ENCODE peak calls at places on chromosomes 2 and 18, in ten cellular contexts. G, J, W, F, P, B, M, R, A and H are unnamed samples.

GRCh38 chr2:128487650-128488387 is 169.2 kb upstream of the HS6ST1 start:
- DNase-seq in R (no peak), P (no peak), M (no peak), J (no peak), B (no peak), F (no peak), A (no peak), G (no peak), W (no peak), H (no peak)

GRCh38 chr2:46283693-46284092 is 13.5 kb upstream of the EPAS1 start:
- DNase-seq in A (no peak), G (no peak), R (no peak), P (no peak), W (no peak), F (no peak), M (no peak), B (no peak), J (no peak), H (no peak)

GRCh38 chr2:133642831-133643230 is 74.6 kb upstream of the NCKAP5 start:
- DNase-seq in A (no peak), R (no peak), W (no peak), P (no peak), F (no peak), B (no peak), M (peak), G (no peak), J (no peak), H (peak)

GRCh38 chr2:191304939-191305875 is 60.0 kb downstream of the MYO1B start:
- DNase-seq in R (peak), W (no peak), J (no peak), M (peak), G (peak), P (no peak), A (peak), F (peak), B (peak), H (peak)

GRCh38 chr18:48454146-48454796 is 45.1 kb upstream of the ZBTB7C start:
- DNase-seq in M (no peak), P (no peak), F (no peak), J (no peak), W (no peak), R (no peak), A (no peak), G (no peak), B (no peak), H (no peak)

GRCh38 chr2:11237122-11237521 is 81.9 kb downstream of the SLC66A3 start:
- DNase-seq in M (no peak), R (no peak), G (no peak), W (no peak), B (no peak), A (no peak), P (no peak), F (no peak), J (no peak), H (no peak)

GRCh38 chr18:72808688-72809087 is 59.1 kb downstream of the NETO1 start:
- DNase-seq in B (peak), P (no peak), R (peak), F (no peak), A (peak), J (no peak), W (no peak), M (no peak), G (no peak), H (no peak)

GRCh38 chr2:75592028-75592427 is 31.3 kb upstream of the EVA1A start:
- DNase-seq in P (no peak), M (peak), F (no peak), R (no peak), B (no peak), G (peak), J (no peak), W (no peak), A (no peak), H (peak)

GRCh38 chr18:12309683-12310198 is 1.7 kb downstream of the TUBB6 start:
- DNase-seq in W (no peak), F (no peak), R (no peak), A (no peak), M (no peak), B (no peak), P (no peak), G (peak), J (no peak), H (no peak)

GRCh38 chr2:176096986-176097819 is 2.4 kb upstream of the HOXD12 start:
- DNase-seq in B (peak), P (peak), J (peak), A (peak), M (peak), R (peak), F (peak), G (peak), W (peak), H (peak)

GRCh38 chr18:3246636-3247242 is 862 bp upstream of the MYL12A start:
- DNase-seq in W (no peak), F (no peak), M (no peak), R (peak), J (peak), P (peak), G (no peak), A (peak), B (no peak), H (peak)

GRCh38 chr18:57737661-57738060 is 65.5 kb downstream of the ATP8B1 start:
- DNase-seq in P (no peak), F (peak), B (no peak), J (no peak), M (peak), A (peak), R (peak), G (peak), W (no peak), H (peak)

GRCh38 chr2:17901246-17901645 is 22.8 kb downstream of the KCNS3 start:
- DNase-seq in A (peak), P (no peak), F (peak), W (peak), B (no peak), G (no peak), M (no peak), J (no peak), R (peak), H (no peak)

GRCh38 chr2:96143848-96144480 is 1.3 kb downstream of the DUSP2 start:
- DNase-seq in R (no peak), G (no peak), A (peak), F (no peak), M (no peak), J (peak), B (no peak), W (no peak), P (peak), H (no peak)

GRCh38 chr2:51490576-51491234 is 458.8 kb upstream of the NRXN1 start:
- DNase-seq in G (no peak), M (no peak), B (no peak), R (no peak), J (no peak), P (no peak), A (no peak), W (peak), F (no peak), H (no peak)

GRCh38 chr18:2932247-2933181 is 80.4 kb downstream of the LPIN2 start:
- DNase-seq in W (no peak), A (no peak), R (peak), P (no peak), G (peak), B (no peak), J (peak), M (peak), F (no peak), H (peak)

GRCh38 chr2:161208527-161209139 is 48.4 kb downstream of the TANK start:
- DNase-seq in J (no peak), P (no peak), B (peak), A (no peak), W (no peak), G (peak), R (no peak), M (peak), F (no peak), H (peak)

GRCh38 chr2:31318360-31319336 is 84.7 kb downstream of the EHD3 start:
- DNase-seq in B (no peak), F (no peak), A (peak), G (peak), M (peak), P (peak), J (peak), W (no peak), R (peak), H (peak)

GRCh38 chr2:217099561-217099960 is 239.7 kb upstream of the TNP1 start:
- DNase-seq in J (no peak), P (no peak), B (no peak), M (peak), G (no peak), W (peak), A (peak), R (peak), F (peak), H (peak)

GRCh38 chr2:7634370-7634769 is 717.2 kb downstream of the RNF144A start:
- DNase-seq in F (no peak), M (no peak), R (no peak), A (no peak), P (no peak), B (no peak), G (no peak), W (no peak), J (no peak), H (no peak)

GRCh38 chr18:12485479-12486105 is 77.9 kb downstream of the PRELID3A start:
- DNase-seq in P (no peak), B (no peak), M (no peak), A (no peak), J (no peak), F (no peak), W (no peak), R (no peak), G (no peak), H (no peak)

GRCh38 chr2:241692448-241692847 is 5.8 kb upstream of the DTYMK start:
- DNase-seq in J (no peak), A (no peak), W (no peak), M (peak), P (no peak), B (no peak), R (no peak), F (no peak), G (peak), H (peak)

GRCh38 chr18:79644666-79645057 is 34.9 kb upstream of the CTDP1 start:
- DNase-seq in P (no peak), R (no peak), J (no peak), W (no peak), B (no peak), A (no peak), F (no peak), G (no peak), M (peak), H (peak)

GRCh38 chr2:162475661-162476060 is 131.7 kb downstream of the GCA start:
- DNase-seq in B (peak), R (no peak), G (no peak), W (no peak), P (no peak), F (no peak), A (no peak), J (no peak), M (no peak), H (no peak)

GRCh38 chr2:180195847-180196246 is 188.8 kb upstream of the CWC22 start:
- DNase-seq in G (no peak), W (no peak), A (no peak), R (no peak), F (no peak), B (no peak), J (no peak), M (no peak), P (no peak), H (no peak)

GRCh38 chr2:134324942-134325341 is 71.1 kb downstream of the MGAT5 start:
- DNase-seq in J (no peak), R (no peak), G (no peak), A (no peak), W (no peak), F (no peak), B (no peak), P (no peak), M (no peak), H (no peak)

GRCh38 chr2:141041281-141041680 is 1089.5 kb downstream of the LRP1B start:
- DNase-seq in W (peak), A (no peak), J (no peak), M (no peak), B (peak), F (no peak), R (no peak), P (no peak), G (no peak), H (no peak)

GRCh38 chr2:54274781-54275242 is 18.8 kb upstream of the TSPYL6 start:
- DNase-seq in P (no peak), W (no peak), M (peak), J (no peak), B (no peak), F (no peak), A (no peak), G (no peak), R (no peak), H (peak)

GRCh38 chr2:213958086-213958485 is 452.8 kb upstream of the VWC2L start:
- DNase-seq in R (no peak), J (no peak), G (no peak), A (no peak), M (no peak), F (no peak), B (no peak), P (no peak), W (no peak), H (no peak)

GRCh38 chr2:240640939-240641338 is 15.7 kb downstream of the GPR35 start:
- DNase-seq in W (peak), A (peak), M (peak), F (no peak), G (no peak), B (no peak), P (peak), R (no peak), J (peak), H (peak)